ENCODE peak calls at places on chromosomes 1 and 21, in four cellular contexts. One of them, this sample, is unnamed.

GRCh38 chr1:195173753-195174152 is 1434.5 kb downstream of the KCNT2 start:
- ATAC-seq in HCT116: peak
- ATAC-seq in right cardiac atrium: no peak
- ATAC-seq in activated naive CD4-positive, alpha-beta T cell treated with anti-CD3 and anti-CD28 coated beads, Interleukin-2, amount 50 U/mL, for 72 hours: no peak
- ATAC-seq in this sample: no peak

GRCh38 chr1:235876292-235876914 is 9.7 kb upstream of the LYST start:
- ATAC-seq in right cardiac atrium: no peak
- ATAC-seq in activated naive CD4-positive, alpha-beta T cell treated with anti-CD3 and anti-CD28 coated beads, Interleukin-2, amount 50 U/mL, for 72 hours: peak
- ATAC-seq in HCT116: no peak
- ATAC-seq in this sample: peak

GRCh38 chr1:55235722-55236121 is 20.6 kb upstream of the USP24 start:
- ATAC-seq in right cardiac atrium: no peak
- ATAC-seq in activated naive CD4-positive, alpha-beta T cell treated with anti-CD3 and anti-CD28 coated beads, Interleukin-2, amount 50 U/mL, for 72 hours: no peak
- ATAC-seq in HCT116: no peak
- ATAC-seq in this sample: no peak

GRCh38 chr1:154849645-154850131 is 20.4 kb downstream of the KCNN3 start:
- ATAC-seq in right cardiac atrium: no peak
- ATAC-seq in HCT116: no peak
- ATAC-seq in activated naive CD4-positive, alpha-beta T cell treated with anti-CD3 and anti-CD28 coated beads, Interleukin-2, amount 50 U/mL, for 72 hours: peak
- ATAC-seq in this sample: peak

GRCh38 chr1:221741364-221741970 is 422 bp downstream of the DUSP10 start:
- ATAC-seq in activated naive CD4-positive, alpha-beta T cell treated with anti-CD3 and anti-CD28 coated beads, Interleukin-2, amount 50 U/mL, for 72 hours: peak
- ATAC-seq in HCT116: peak
- ATAC-seq in right cardiac atrium: no peak
- ATAC-seq in this sample: peak

GRCh38 chr21:43193651-43194302 is 25.0 kb downstream of the CRYAA start:
- ATAC-seq in HCT116: no peak
- ATAC-seq in right cardiac atrium: peak
- ATAC-seq in activated naive CD4-positive, alpha-beta T cell treated with anti-CD3 and anti-CD28 coated beads, Interleukin-2, amount 50 U/mL, for 72 hours: peak
- ATAC-seq in this sample: no peak

GRCh38 chr1:21261551-21262281 is 28.5 kb downstream of the ECE1 start:
- ATAC-seq in right cardiac atrium: peak
- ATAC-seq in HCT116: peak
- ATAC-seq in activated naive CD4-positive, alpha-beta T cell treated with anti-CD3 and anti-CD28 coated beads, Interleukin-2, amount 50 U/mL, for 72 hours: peak
- ATAC-seq in this sample: no peak

GRCh38 chr21:35503646-35504045 is 454.5 kb upstream of the RUNX1 start:
- ATAC-seq in right cardiac atrium: no peak
- ATAC-seq in activated naive CD4-positive, alpha-beta T cell treated with anti-CD3 and anti-CD28 coated beads, Interleukin-2, amount 50 U/mL, for 72 hours: peak
- ATAC-seq in HCT116: no peak
- ATAC-seq in this sample: peak

GRCh38 chr1:80646053-80646452 is 1154.7 kb upstream of the ADGRL2 start:
- ATAC-seq in activated naive CD4-positive, alpha-beta T cell treated with anti-CD3 and anti-CD28 coated beads, Interleukin-2, amount 50 U/mL, for 72 hours: no peak
- ATAC-seq in HCT116: no peak
- ATAC-seq in right cardiac atrium: no peak
- ATAC-seq in this sample: no peak

GRCh38 chr1:226864311-226864710 is 6.1 kb upstream of the PSEN2 start:
- ATAC-seq in activated naive CD4-positive, alpha-beta T cell treated with anti-CD3 and anti-CD28 coated beads, Interleukin-2, amount 50 U/mL, for 72 hours: no peak
- ATAC-seq in HCT116: no peak
- ATAC-seq in right cardiac atrium: no peak
- ATAC-seq in this sample: no peak

GRCh38 chr1:34013958-34014737 is 150.3 kb downstream of the HMGB4 start:
- ATAC-seq in HCT116: peak
- ATAC-seq in activated naive CD4-positive, alpha-beta T cell treated with anti-CD3 and anti-CD28 coated beads, Interleukin-2, amount 50 U/mL, for 72 hours: peak
- ATAC-seq in right cardiac atrium: peak
- ATAC-seq in this sample: no peak

GRCh38 chr1:152827173-152827572 is at the start of gene LCE1A:
- ATAC-seq in right cardiac atrium: no peak
- ATAC-seq in HCT116: no peak
- ATAC-seq in activated naive CD4-positive, alpha-beta T cell treated with anti-CD3 and anti-CD28 coated beads, Interleukin-2, amount 50 U/mL, for 72 hours: no peak
- ATAC-seq in this sample: no peak

GRCh38 chr1:199172286-199173124 is 533.7 kb downstream of the PTPRC start:
- ATAC-seq in activated naive CD4-positive, alpha-beta T cell treated with anti-CD3 and anti-CD28 coated beads, Interleukin-2, amount 50 U/mL, for 72 hours: peak
- ATAC-seq in right cardiac atrium: no peak
- ATAC-seq in HCT116: no peak
- ATAC-seq in this sample: peak

GRCh38 chr1:232364654-232365382 is 265.1 kb downstream of the SIPA1L2 start:
- ATAC-seq in right cardiac atrium: no peak
- ATAC-seq in HCT116: no peak
- ATAC-seq in activated naive CD4-positive, alpha-beta T cell treated with anti-CD3 and anti-CD28 coated beads, Interleukin-2, amount 50 U/mL, for 72 hours: no peak
- ATAC-seq in this sample: no peak

GRCh38 chr1:24906760-24907490 is 23.2 kb downstream of the RUNX3 start:
- ATAC-seq in HCT116: no peak
- ATAC-seq in right cardiac atrium: no peak
- ATAC-seq in activated naive CD4-positive, alpha-beta T cell treated with anti-CD3 and anti-CD28 coated beads, Interleukin-2, amount 50 U/mL, for 72 hours: no peak
- ATAC-seq in this sample: no peak

GRCh38 chr1:66266350-66266749 is 267.6 kb upstream of the SGIP1 start:
- ATAC-seq in HCT116: peak
- ATAC-seq in activated naive CD4-positive, alpha-beta T cell treated with anti-CD3 and anti-CD28 coated beads, Interleukin-2, amount 50 U/mL, for 72 hours: no peak
- ATAC-seq in right cardiac atrium: no peak
- ATAC-seq in this sample: no peak

GRCh38 chr1:76868916-76869315 is 1.6 kb downstream of the ST6GALNAC5 start:
- ATAC-seq in HCT116: no peak
- ATAC-seq in activated naive CD4-positive, alpha-beta T cell treated with anti-CD3 and anti-CD28 coated beads, Interleukin-2, amount 50 U/mL, for 72 hours: no peak
- ATAC-seq in right cardiac atrium: peak
- ATAC-seq in this sample: no peak

GRCh38 chr1:7232441-7232840 is 447.2 kb downstream of the CAMTA1 start:
- ATAC-seq in activated naive CD4-positive, alpha-beta T cell treated with anti-CD3 and anti-CD28 coated beads, Interleukin-2, amount 50 U/mL, for 72 hours: no peak
- ATAC-seq in right cardiac atrium: no peak
- ATAC-seq in HCT116: no peak
- ATAC-seq in this sample: no peak

GRCh38 chr1:24991242-24992037 is 61.4 kb upstream of the RUNX3 start:
- ATAC-seq in activated naive CD4-positive, alpha-beta T cell treated with anti-CD3 and anti-CD28 coated beads, Interleukin-2, amount 50 U/mL, for 72 hours: peak
- ATAC-seq in right cardiac atrium: peak
- ATAC-seq in HCT116: peak
- ATAC-seq in this sample: peak

GRCh38 chr1:227729881-227730629 is 5.0 kb downstream of the JMJD4 start:
- ATAC-seq in right cardiac atrium: no peak
- ATAC-seq in HCT116: peak
- ATAC-seq in activated naive CD4-positive, alpha-beta T cell treated with anti-CD3 and anti-CD28 coated beads, Interleukin-2, amount 50 U/mL, for 72 hours: peak
- ATAC-seq in this sample: no peak

GRCh38 chr1:53025034-53025777 is 36.8 kb upstream of the PODN start:
- ATAC-seq in activated naive CD4-positive, alpha-beta T cell treated with anti-CD3 and anti-CD28 coated beads, Interleukin-2, amount 50 U/mL, for 72 hours: no peak
- ATAC-seq in right cardiac atrium: peak
- ATAC-seq in HCT116: no peak
- ATAC-seq in this sample: no peak

GRCh38 chr1:40825430-40825778 is 36.8 kb downstream of the CITED4 start:
- ATAC-seq in right cardiac atrium: peak
- ATAC-seq in activated naive CD4-positive, alpha-beta T cell treated with anti-CD3 and anti-CD28 coated beads, Interleukin-2, amount 50 U/mL, for 72 hours: peak
- ATAC-seq in HCT116: no peak
- ATAC-seq in this sample: no peak

GRCh38 chr1:21852282-21853129 is 40.4 kb downstream of the LDLRAD2 start:
- ATAC-seq in right cardiac atrium: no peak
- ATAC-seq in activated naive CD4-positive, alpha-beta T cell treated with anti-CD3 and anti-CD28 coated beads, Interleukin-2, amount 50 U/mL, for 72 hours: peak
- ATAC-seq in HCT116: no peak
- ATAC-seq in this sample: no peak

GRCh38 chr1:199948587-199949280 is 78.8 kb upstream of the NR5A2 start:
- ATAC-seq in activated naive CD4-positive, alpha-beta T cell treated with anti-CD3 and anti-CD28 coated beads, Interleukin-2, amount 50 U/mL, for 72 hours: no peak
- ATAC-seq in HCT116: peak
- ATAC-seq in right cardiac atrium: no peak
- ATAC-seq in this sample: no peak

GRCh38 chr1:179599623-179600249 is 8.1 kb downstream of the TDRD5 start:
- ATAC-seq in right cardiac atrium: no peak
- ATAC-seq in activated naive CD4-positive, alpha-beta T cell treated with anti-CD3 and anti-CD28 coated beads, Interleukin-2, amount 50 U/mL, for 72 hours: peak
- ATAC-seq in HCT116: peak
- ATAC-seq in this sample: no peak

GRCh38 chr1:65993047-65993363 is 200.3 kb downstream of the PDE4B start:
- ATAC-seq in activated naive CD4-positive, alpha-beta T cell treated with anti-CD3 and anti-CD28 coated beads, Interleukin-2, amount 50 U/mL, for 72 hours: no peak
- ATAC-seq in right cardiac atrium: no peak
- ATAC-seq in HCT116: no peak
- ATAC-seq in this sample: no peak

GRCh38 chr1:30525980-30526651 is 197.3 kb downstream of the MATN1 start:
- ATAC-seq in right cardiac atrium: peak
- ATAC-seq in HCT116: peak
- ATAC-seq in activated naive CD4-positive, alpha-beta T cell treated with anti-CD3 and anti-CD28 coated beads, Interleukin-2, amount 50 U/mL, for 72 hours: no peak
- ATAC-seq in this sample: no peak

GRCh38 chr1:58898739-58899580 is 115.1 kb upstream of the JUN start:
- ATAC-seq in HCT116: no peak
- ATAC-seq in activated naive CD4-positive, alpha-beta T cell treated with anti-CD3 and anti-CD28 coated beads, Interleukin-2, amount 50 U/mL, for 72 hours: no peak
- ATAC-seq in right cardiac atrium: peak
- ATAC-seq in this sample: no peak

GRCh38 chr1:84427520-84428188 is 29.4 kb downstream of the DNASE2B start:
- ATAC-seq in HCT116: peak
- ATAC-seq in activated naive CD4-positive, alpha-beta T cell treated with anti-CD3 and anti-CD28 coated beads, Interleukin-2, amount 50 U/mL, for 72 hours: no peak
- ATAC-seq in right cardiac atrium: no peak
- ATAC-seq in this sample: no peak

GRCh38 chr1:10588640-10589039 is 113.9 kb downstream of the PEX14 start:
- ATAC-seq in activated naive CD4-positive, alpha-beta T cell treated with anti-CD3 and anti-CD28 coated beads, Interleukin-2, amount 50 U/mL, for 72 hours: no peak
- ATAC-seq in HCT116: no peak
- ATAC-seq in right cardiac atrium: no peak
- ATAC-seq in this sample: no peak

GRCh38 chr1:226723640-226724532 is 15.2 kb downstream of the ITPKB start:
- ATAC-seq in HCT116: peak
- ATAC-seq in right cardiac atrium: peak
- ATAC-seq in activated naive CD4-positive, alpha-beta T cell treated with anti-CD3 and anti-CD28 coated beads, Interleukin-2, amount 50 U/mL, for 72 hours: peak
- ATAC-seq in this sample: no peak

GRCh38 chr1:6280761-6281451 is 20.0 kb upstream of the GPR153 start:
- ATAC-seq in right cardiac atrium: peak
- ATAC-seq in HCT116: peak
- ATAC-seq in activated naive CD4-positive, alpha-beta T cell treated with anti-CD3 and anti-CD28 coated beads, Interleukin-2, amount 50 U/mL, for 72 hours: no peak
- ATAC-seq in this sample: no peak

GRCh38 chr1:109274533-109275476 is 8.1 kb downstream of the PSRC1 start:
- ATAC-seq in HCT116: peak
- ATAC-seq in activated naive CD4-positive, alpha-beta T cell treated with anti-CD3 and anti-CD28 coated beads, Interleukin-2, amount 50 U/mL, for 72 hours: no peak
- ATAC-seq in right cardiac atrium: no peak
- ATAC-seq in this sample: no peak

This sample was measured in activated CD4-positive, CD25-positive, alpha-beta regulatory T cell treated with anti-CD3 and anti-CD28 coated beads, Interleukin-2, amount 50 U/mL, for 24 hours.